ENCODE peak calls at places on chromosomes 7 and 10, in ten cellular contexts. One of them, this sample, is unnamed.

GRCh38 chr10:77007836-77008235 is 629.8 kb downstream of the KCNMA1 start:
- DNase-seq in lung: no peak
- DNase-seq in H54: no peak
- DNase-seq in CD8-positive, alpha-beta T cell: no peak
- DNase-seq in MV-4-11: no peak
- DNase-seq in neural progenitor cell: no peak
- DNase-seq in psoas muscle: no peak
- DNase-seq in ecto neural progenitor cell: no peak
- DNase-seq in T-helper 1 cell: no peak
- DNase-seq in NCI-H1694: no peak
- DNase-seq in this sample: no peak

GRCh38 chr10:73433538-73433867 is at the start of gene MSS51:
- DNase-seq in lung: no peak
- DNase-seq in H54: no peak
- DNase-seq in CD8-positive, alpha-beta T cell: no peak
- DNase-seq in MV-4-11: no peak
- DNase-seq in neural progenitor cell: peak
- DNase-seq in psoas muscle: peak
- DNase-seq in ecto neural progenitor cell: no peak
- DNase-seq in T-helper 1 cell: no peak
- DNase-seq in NCI-H1694: no peak
- DNase-seq in this sample: no peak

GRCh38 chr7:16695621-16696237 is 49.7 kb downstream of the BZW2 start:
- DNase-seq in lung: peak
- DNase-seq in H54: peak
- DNase-seq in CD8-positive, alpha-beta T cell: no peak
- DNase-seq in MV-4-11: peak
- DNase-seq in neural progenitor cell: peak
- DNase-seq in psoas muscle: no peak
- DNase-seq in ecto neural progenitor cell: no peak
- DNase-seq in T-helper 1 cell: no peak
- DNase-seq in NCI-H1694: peak
- DNase-seq in this sample: peak

GRCh38 chr10:12633776-12634390 is 284.5 kb downstream of the CAMK1D start:
- DNase-seq in lung: no peak
- DNase-seq in H54: no peak
- DNase-seq in CD8-positive, alpha-beta T cell: no peak
- DNase-seq in MV-4-11: no peak
- DNase-seq in neural progenitor cell: peak
- DNase-seq in psoas muscle: no peak
- DNase-seq in ecto neural progenitor cell: no peak
- DNase-seq in T-helper 1 cell: no peak
- DNase-seq in NCI-H1694: no peak
- DNase-seq in this sample: no peak

GRCh38 chr7:47580811-47581331 is 1.0 kb downstream of the TNS3 start:
- DNase-seq in lung: no peak
- DNase-seq in H54: no peak
- DNase-seq in CD8-positive, alpha-beta T cell: no peak
- DNase-seq in MV-4-11: peak
- DNase-seq in neural progenitor cell: peak
- DNase-seq in psoas muscle: no peak
- DNase-seq in ecto neural progenitor cell: peak
- DNase-seq in T-helper 1 cell: no peak
- DNase-seq in NCI-H1694: no peak
- DNase-seq in this sample: no peak

GRCh38 chr10:28954211-28954610 is 276.9 kb downstream of the BAMBI start:
- DNase-seq in lung: no peak
- DNase-seq in H54: no peak
- DNase-seq in CD8-positive, alpha-beta T cell: no peak
- DNase-seq in MV-4-11: no peak
- DNase-seq in neural progenitor cell: no peak
- DNase-seq in psoas muscle: no peak
- DNase-seq in ecto neural progenitor cell: no peak
- DNase-seq in T-helper 1 cell: no peak
- DNase-seq in NCI-H1694: no peak
- DNase-seq in this sample: no peak

GRCh38 chr7:129053938-129054437 is 923 bp downstream of the TNPO3 start:
- DNase-seq in lung: no peak
- DNase-seq in H54: peak
- DNase-seq in CD8-positive, alpha-beta T cell: no peak
- DNase-seq in MV-4-11: peak
- DNase-seq in neural progenitor cell: no peak
- DNase-seq in psoas muscle: no peak
- DNase-seq in ecto neural progenitor cell: no peak
- DNase-seq in T-helper 1 cell: no peak
- DNase-seq in NCI-H1694: no peak
- DNase-seq in this sample: no peak

GRCh38 chr10:98141484-98142073 is 7.1 kb downstream of the R3HCC1L start:
- DNase-seq in lung: no peak
- DNase-seq in H54: no peak
- DNase-seq in CD8-positive, alpha-beta T cell: no peak
- DNase-seq in MV-4-11: no peak
- DNase-seq in neural progenitor cell: no peak
- DNase-seq in psoas muscle: no peak
- DNase-seq in ecto neural progenitor cell: no peak
- DNase-seq in T-helper 1 cell: no peak
- DNase-seq in NCI-H1694: no peak
- DNase-seq in this sample: no peak

GRCh38 chr7:130970196-130970595 is 236.2 kb upstream of the KLF14 start:
- DNase-seq in lung: no peak
- DNase-seq in H54: no peak
- DNase-seq in CD8-positive, alpha-beta T cell: no peak
- DNase-seq in MV-4-11: no peak
- DNase-seq in neural progenitor cell: no peak
- DNase-seq in psoas muscle: no peak
- DNase-seq in ecto neural progenitor cell: no peak
- DNase-seq in T-helper 1 cell: no peak
- DNase-seq in NCI-H1694: no peak
- DNase-seq in this sample: no peak

GRCh38 chr7:115183431-115184057 is 261.6 kb downstream of the MDFIC start:
- DNase-seq in lung: no peak
- DNase-seq in H54: no peak
- DNase-seq in CD8-positive, alpha-beta T cell: no peak
- DNase-seq in MV-4-11: no peak
- DNase-seq in neural progenitor cell: no peak
- DNase-seq in psoas muscle: no peak
- DNase-seq in ecto neural progenitor cell: no peak
- DNase-seq in T-helper 1 cell: no peak
- DNase-seq in NCI-H1694: no peak
- DNase-seq in this sample: peak

GRCh38 chr10:78203915-78204818 is 170.5 kb downstream of the RPS24 start:
- DNase-seq in lung: peak
- DNase-seq in H54: no peak
- DNase-seq in CD8-positive, alpha-beta T cell: no peak
- DNase-seq in MV-4-11: no peak
- DNase-seq in neural progenitor cell: no peak
- DNase-seq in psoas muscle: no peak
- DNase-seq in ecto neural progenitor cell: no peak
- DNase-seq in T-helper 1 cell: no peak
- DNase-seq in NCI-H1694: no peak
- DNase-seq in this sample: peak

GRCh38 chr7:55545496-55545895 is 26.8 kb downstream of the VOPP1 start:
- DNase-seq in lung: no peak
- DNase-seq in H54: peak
- DNase-seq in CD8-positive, alpha-beta T cell: no peak
- DNase-seq in MV-4-11: no peak
- DNase-seq in neural progenitor cell: no peak
- DNase-seq in psoas muscle: peak
- DNase-seq in ecto neural progenitor cell: no peak
- DNase-seq in T-helper 1 cell: no peak
- DNase-seq in NCI-H1694: no peak
- DNase-seq in this sample: no peak

GRCh38 chr10:93437000-93437945 is 44.9 kb downstream of the MYOF start:
- DNase-seq in lung: peak
- DNase-seq in H54: peak
- DNase-seq in CD8-positive, alpha-beta T cell: no peak
- DNase-seq in MV-4-11: peak
- DNase-seq in neural progenitor cell: peak
- DNase-seq in psoas muscle: peak
- DNase-seq in ecto neural progenitor cell: no peak
- DNase-seq in T-helper 1 cell: no peak
- DNase-seq in NCI-H1694: no peak
- DNase-seq in this sample: peak

GRCh38 chr10:86402283-86402931 is 35.8 kb upstream of the GRID1 start:
- DNase-seq in lung: no peak
- DNase-seq in H54: no peak
- DNase-seq in CD8-positive, alpha-beta T cell: no peak
- DNase-seq in MV-4-11: no peak
- DNase-seq in neural progenitor cell: peak
- DNase-seq in psoas muscle: no peak
- DNase-seq in ecto neural progenitor cell: peak
- DNase-seq in T-helper 1 cell: no peak
- DNase-seq in NCI-H1694: no peak
- DNase-seq in this sample: no peak

GRCh38 chr10:75712241-75712880 is 280.9 kb downstream of the LRMDA start:
- DNase-seq in lung: no peak
- DNase-seq in H54: no peak
- DNase-seq in CD8-positive, alpha-beta T cell: no peak
- DNase-seq in MV-4-11: no peak
- DNase-seq in neural progenitor cell: peak
- DNase-seq in psoas muscle: peak
- DNase-seq in ecto neural progenitor cell: no peak
- DNase-seq in T-helper 1 cell: no peak
- DNase-seq in NCI-H1694: no peak
- DNase-seq in this sample: no peak

GRCh38 chr7:88132725-88133124 is 87.1 kb downstream of the SRI start:
- DNase-seq in lung: no peak
- DNase-seq in H54: no peak
- DNase-seq in CD8-positive, alpha-beta T cell: no peak
- DNase-seq in MV-4-11: peak
- DNase-seq in neural progenitor cell: no peak
- DNase-seq in psoas muscle: no peak
- DNase-seq in ecto neural progenitor cell: no peak
- DNase-seq in T-helper 1 cell: no peak
- DNase-seq in NCI-H1694: no peak
- DNase-seq in this sample: peak

GRCh38 chr10:132959296-132959961 is 17.1 kb upstream of the CFAP46 start:
- DNase-seq in lung: no peak
- DNase-seq in H54: no peak
- DNase-seq in CD8-positive, alpha-beta T cell: no peak
- DNase-seq in MV-4-11: no peak
- DNase-seq in neural progenitor cell: no peak
- DNase-seq in psoas muscle: no peak
- DNase-seq in ecto neural progenitor cell: no peak
- DNase-seq in T-helper 1 cell: no peak
- DNase-seq in NCI-H1694: no peak
- DNase-seq in this sample: no peak

GRCh38 chr7:158285383-158285770 is 302.2 kb downstream of the PTPRN2 start:
- DNase-seq in lung: no peak
- DNase-seq in H54: no peak
- DNase-seq in CD8-positive, alpha-beta T cell: no peak
- DNase-seq in MV-4-11: no peak
- DNase-seq in neural progenitor cell: no peak
- DNase-seq in psoas muscle: no peak
- DNase-seq in ecto neural progenitor cell: peak
- DNase-seq in T-helper 1 cell: no peak
- DNase-seq in NCI-H1694: no peak
- DNase-seq in this sample: no peak

This sample was measured in KBM-7.